ENCODE peak calls at places on chromosomes 5 and 9, in five cellular contexts. One of them, this sample, is unnamed.

GRCh38 chr9:35681341-35682002 is 7.7 kb downstream of the CA9 start:
- DNase-seq in A549: no peak
- DNase-seq in stomach: no peak
- DNase-seq in CD4-positive, CD25-positive, alpha-beta regulatory T cell: no peak
- DNase-seq in colonic mucosa: no peak
- DNase-seq in this sample: no peak

GRCh38 chr9:135343136-135343535 is 136.4 kb upstream of the PPP1R26 start:
- DNase-seq in CD4-positive, CD25-positive, alpha-beta regulatory T cell: no peak
- DNase-seq in colonic mucosa: no peak
- DNase-seq in stomach: no peak
- DNase-seq in A549: no peak
- DNase-seq in this sample: no peak

GRCh38 chr5:148956632-148957385 is 106.1 kb downstream of the SH3TC2 start:
- DNase-seq in A549: no peak
- DNase-seq in CD4-positive, CD25-positive, alpha-beta regulatory T cell: no peak
- DNase-seq in stomach: peak
- DNase-seq in colonic mucosa: peak
- DNase-seq in this sample: no peak

GRCh38 chr9:82780017-82780416 is 282.9 kb downstream of the RASEF start:
- DNase-seq in A549: no peak
- DNase-seq in stomach: no peak
- DNase-seq in colonic mucosa: no peak
- DNase-seq in CD4-positive, CD25-positive, alpha-beta regulatory T cell: no peak
- DNase-seq in this sample: no peak

GRCh38 chr5:8081179-8081578 is 212.2 kb downstream of the MTRR start:
- DNase-seq in A549: no peak
- DNase-seq in stomach: no peak
- DNase-seq in CD4-positive, CD25-positive, alpha-beta regulatory T cell: no peak
- DNase-seq in colonic mucosa: no peak
- DNase-seq in this sample: no peak

GRCh38 chr9:113682297-113682771 is 193.8 kb upstream of the ZNF618 start:
- DNase-seq in stomach: peak
- DNase-seq in colonic mucosa: peak
- DNase-seq in A549: peak
- DNase-seq in CD4-positive, CD25-positive, alpha-beta regulatory T cell: peak
- DNase-seq in this sample: peak

GRCh38 chr5:157463621-157464407 is 3.8 kb downstream of the NIPAL4 start:
- DNase-seq in A549: peak
- DNase-seq in colonic mucosa: no peak
- DNase-seq in stomach: no peak
- DNase-seq in CD4-positive, CD25-positive, alpha-beta regulatory T cell: no peak
- DNase-seq in this sample: no peak

GRCh38 chr9:123548749-123549545 is 192.9 kb downstream of the CRB2 start:
- DNase-seq in stomach: no peak
- DNase-seq in CD4-positive, CD25-positive, alpha-beta regulatory T cell: no peak
- DNase-seq in colonic mucosa: no peak
- DNase-seq in A549: no peak
- DNase-seq in this sample: no peak

GRCh38 chr5:84290161-84290560 is 94.5 kb downstream of the EDIL3 start:
- DNase-seq in stomach: no peak
- DNase-seq in A549: peak
- DNase-seq in CD4-positive, CD25-positive, alpha-beta regulatory T cell: no peak
- DNase-seq in colonic mucosa: no peak
- DNase-seq in this sample: no peak

GRCh38 chr5:149611327-149611726 is 30.0 kb downstream of the ARHGEF37 start:
- DNase-seq in A549: no peak
- DNase-seq in stomach: no peak
- DNase-seq in colonic mucosa: peak
- DNase-seq in CD4-positive, CD25-positive, alpha-beta regulatory T cell: no peak
- DNase-seq in this sample: no peak

GRCh38 chr9:100674419-100675122 is 96.7 kb downstream of the CAVIN4 start:
- DNase-seq in CD4-positive, CD25-positive, alpha-beta regulatory T cell: no peak
- DNase-seq in stomach: no peak
- DNase-seq in colonic mucosa: no peak
- DNase-seq in A549: no peak
- DNase-seq in this sample: no peak

GRCh38 chr5:177036921-177037320 is 14.4 kb downstream of the ZNF346 start:
- DNase-seq in colonic mucosa: no peak
- DNase-seq in CD4-positive, CD25-positive, alpha-beta regulatory T cell: no peak
- DNase-seq in stomach: no peak
- DNase-seq in A549: no peak
- DNase-seq in this sample: no peak

GRCh38 chr5:95087819-95088317 is 197.0 kb downstream of the MCTP1 start:
- DNase-seq in CD4-positive, CD25-positive, alpha-beta regulatory T cell: no peak
- DNase-seq in colonic mucosa: no peak
- DNase-seq in stomach: no peak
- DNase-seq in A549: no peak
- DNase-seq in this sample: no peak

GRCh38 chr5:149886697-149887470 is 57.7 kb downstream of the PDE6A start:
- DNase-seq in CD4-positive, CD25-positive, alpha-beta regulatory T cell: no peak
- DNase-seq in colonic mucosa: no peak
- DNase-seq in A549: no peak
- DNase-seq in stomach: no peak
- DNase-seq in this sample: no peak

GRCh38 chr5:57468481-57469165 is 14.0 kb downstream of the ACTBL2 start:
- DNase-seq in stomach: no peak
- DNase-seq in colonic mucosa: no peak
- DNase-seq in A549: no peak
- DNase-seq in CD4-positive, CD25-positive, alpha-beta regulatory T cell: no peak
- DNase-seq in this sample: no peak

GRCh38 chr5:84113246-84114118 is 271.2 kb downstream of the EDIL3 start:
- DNase-seq in stomach: no peak
- DNase-seq in CD4-positive, CD25-positive, alpha-beta regulatory T cell: no peak
- DNase-seq in A549: no peak
- DNase-seq in colonic mucosa: no peak
- DNase-seq in this sample: no peak

GRCh38 chr5:83162598-83162997 is 85.3 kb downstream of the XRCC4 start:
- DNase-seq in CD4-positive, CD25-positive, alpha-beta regulatory T cell: no peak
- DNase-seq in colonic mucosa: no peak
- DNase-seq in stomach: no peak
- DNase-seq in A549: no peak
- DNase-seq in this sample: no peak

GRCh38 chr9:133693703-133694529 is 44.2 kb downstream of the SARDH start:
- DNase-seq in CD4-positive, CD25-positive, alpha-beta regulatory T cell: no peak
- DNase-seq in stomach: no peak
- DNase-seq in colonic mucosa: no peak
- DNase-seq in A549: no peak
- DNase-seq in this sample: no peak

GRCh38 chr5:149240354-149240998 is 31.2 kb upstream of the AFAP1L1 start:
- DNase-seq in CD4-positive, CD25-positive, alpha-beta regulatory T cell: peak
- DNase-seq in colonic mucosa: peak
- DNase-seq in stomach: peak
- DNase-seq in A549: no peak
- DNase-seq in this sample: no peak

GRCh38 chr5:23367863-23368262 is 139.5 kb upstream of the PRDM9 start:
- DNase-seq in colonic mucosa: no peak
- DNase-seq in stomach: no peak
- DNase-seq in CD4-positive, CD25-positive, alpha-beta regulatory T cell: no peak
- DNase-seq in A549: no peak
- DNase-seq in this sample: no peak

GRCh38 chr5:137728048-137728447 is 7.8 kb downstream of the KLHL3 start:
- DNase-seq in stomach: no peak
- DNase-seq in colonic mucosa: no peak
- DNase-seq in A549: no peak
- DNase-seq in CD4-positive, CD25-positive, alpha-beta regulatory T cell: no peak
- DNase-seq in this sample: no peak

GRCh38 chr5:31095796-31096195 is 97.7 kb upstream of the CDH6 start:
- DNase-seq in CD4-positive, CD25-positive, alpha-beta regulatory T cell: no peak
- DNase-seq in stomach: no peak
- DNase-seq in A549: no peak
- DNase-seq in colonic mucosa: no peak
- DNase-seq in this sample: no peak

GRCh38 chr5:168346417-168346816 is 55.0 kb downstream of the WWC1 start:
- DNase-seq in CD4-positive, CD25-positive, alpha-beta regulatory T cell: no peak
- DNase-seq in colonic mucosa: peak
- DNase-seq in stomach: peak
- DNase-seq in A549: no peak
- DNase-seq in this sample: no peak

GRCh38 chr5:172866802-172867748 is 33.0 kb downstream of the ERGIC1 start:
- DNase-seq in A549: no peak
- DNase-seq in CD4-positive, CD25-positive, alpha-beta regulatory T cell: no peak
- DNase-seq in colonic mucosa: no peak
- DNase-seq in stomach: peak
- DNase-seq in this sample: peak

GRCh38 chr9:19875291-19875910 is 86.6 kb upstream of the SLC24A2 start:
- DNase-seq in stomach: no peak
- DNase-seq in A549: no peak
- DNase-seq in colonic mucosa: no peak
- DNase-seq in CD4-positive, CD25-positive, alpha-beta regulatory T cell: no peak
- DNase-seq in this sample: no peak

GRCh38 chr9:100595391-100596199 is 17.7 kb downstream of the CAVIN4 start:
- DNase-seq in colonic mucosa: peak
- DNase-seq in A549: peak
- DNase-seq in CD4-positive, CD25-positive, alpha-beta regulatory T cell: peak
- DNase-seq in stomach: no peak
- DNase-seq in this sample: no peak

GRCh38 chr5:14879985-14880589 is 8.5 kb upstream of the ANKH start:
- DNase-seq in A549: no peak
- DNase-seq in colonic mucosa: no peak
- DNase-seq in stomach: no peak
- DNase-seq in CD4-positive, CD25-positive, alpha-beta regulatory T cell: no peak
- DNase-seq in this sample: no peak

GRCh38 chr9:119420263-119420662 is 51.0 kb upstream of the BRINP1 start:
- DNase-seq in colonic mucosa: no peak
- DNase-seq in stomach: no peak
- DNase-seq in A549: no peak
- DNase-seq in CD4-positive, CD25-positive, alpha-beta regulatory T cell: no peak
- DNase-seq in this sample: no peak

GRCh38 chr9:129676287-129676686 is 10.8 kb downstream of the PRRX2 start:
- DNase-seq in stomach: no peak
- DNase-seq in A549: no peak
- DNase-seq in colonic mucosa: no peak
- DNase-seq in CD4-positive, CD25-positive, alpha-beta regulatory T cell: no peak
- DNase-seq in this sample: no peak

GRCh38 chr9:129675656-129676055 is 10.2 kb downstream of the PRRX2 start:
- DNase-seq in CD4-positive, CD25-positive, alpha-beta regulatory T cell: no peak
- DNase-seq in stomach: no peak
- DNase-seq in colonic mucosa: no peak
- DNase-seq in A549: no peak
- DNase-seq in this sample: no peak

GRCh38 chr9:129678844-129679243 is 13.4 kb downstream of the PRRX2 start:
- DNase-seq in stomach: no peak
- DNase-seq in colonic mucosa: no peak
- DNase-seq in CD4-positive, CD25-positive, alpha-beta regulatory T cell: no peak
- DNase-seq in A549: no peak
- DNase-seq in this sample: peak

GRCh38 chr9:129677456-129677855 is 12.0 kb downstream of the PRRX2 start:
- DNase-seq in A549: no peak
- DNase-seq in CD4-positive, CD25-positive, alpha-beta regulatory T cell: no peak
- DNase-seq in stomach: no peak
- DNase-seq in colonic mucosa: no peak
- DNase-seq in this sample: no peak

GRCh38 chr9:129676970-129677369 is 11.5 kb downstream of the PRRX2 start:
- DNase-seq in colonic mucosa: no peak
- DNase-seq in A549: no peak
- DNase-seq in stomach: no peak
- DNase-seq in CD4-positive, CD25-positive, alpha-beta regulatory T cell: no peak
- DNase-seq in this sample: peak
- H3K4me3 ChIP-seq in colonic mucosa: no peak
- H3K4me3 ChIP-seq in A549: no peak
- H3K4me3 ChIP-seq in stomach: no peak
- H3K4me3 ChIP-seq in CD4-positive, CD25-positive, alpha-beta regulatory T cell: no peak
- H3K4me3 ChIP-seq in this sample: no peak

GRCh38 chr9:129109952-129110739 is 447 bp downstream of the CRAT start:
- DNase-seq in CD4-positive, CD25-positive, alpha-beta regulatory T cell: peak
- DNase-seq in A549: peak
- DNase-seq in stomach: no peak
- DNase-seq in colonic mucosa: peak
- DNase-seq in this sample: peak

GRCh38 chr9:129107651-129108050 is 2.9 kb downstream of the CRAT start:
- DNase-seq in CD4-positive, CD25-positive, alpha-beta regulatory T cell: no peak
- DNase-seq in A549: no peak
- DNase-seq in stomach: no peak
- DNase-seq in colonic mucosa: no peak
- DNase-seq in this sample: no peak

GRCh38 chr9:129109504-129109903 is 1.1 kb downstream of the CRAT start:
- DNase-seq in CD4-positive, CD25-positive, alpha-beta regulatory T cell: peak
- DNase-seq in colonic mucosa: peak
- DNase-seq in A549: peak
- DNase-seq in stomach: no peak
- DNase-seq in this sample: no peak

GRCh38 chr9:129108083-129108804 is 2.3 kb downstream of the CRAT start:
- DNase-seq in CD4-positive, CD25-positive, alpha-beta regulatory T cell: no peak
- DNase-seq in colonic mucosa: no peak
- DNase-seq in stomach: no peak
- DNase-seq in A549: no peak
- DNase-seq in this sample: no peak

DNA sequence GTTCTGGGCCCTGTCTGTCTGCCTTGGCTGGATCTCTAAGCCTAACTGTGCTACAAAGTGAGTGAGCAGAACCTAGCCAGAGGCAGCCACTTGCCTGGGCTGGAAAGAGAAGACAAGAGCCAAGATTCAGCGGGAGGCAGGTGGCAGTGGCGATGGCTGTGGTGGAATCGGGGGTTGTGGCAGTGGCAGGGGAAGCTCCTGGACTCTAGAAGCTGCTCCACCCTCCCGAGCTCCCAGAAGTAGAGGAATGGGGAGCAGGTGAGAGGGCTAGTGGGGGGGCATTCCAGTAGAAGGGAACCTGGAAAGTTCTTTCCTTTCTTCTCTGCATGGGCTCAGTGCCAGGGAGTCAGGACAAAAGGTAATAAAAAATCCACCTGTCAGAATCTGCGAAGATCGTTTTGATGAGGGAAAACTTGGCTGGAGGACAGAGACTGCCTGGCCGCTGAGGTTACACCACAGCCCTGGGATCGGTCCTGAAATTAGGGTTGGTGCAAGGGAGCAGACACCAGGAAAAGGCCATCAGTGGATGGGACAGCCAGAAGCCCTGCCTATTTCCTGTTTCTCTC is 1.7 kb downstream of the CRAT start:
- DNase-seq in A549: no peak
- DNase-seq in stomach: no peak
- DNase-seq in CD4-positive, CD25-positive, alpha-beta regulatory T cell: no peak
- DNase-seq in colonic mucosa: peak
- DNase-seq in this sample: no peak
- H3K4me3 ChIP-seq in A549: no peak
- H3K4me3 ChIP-seq in stomach: no peak
- H3K4me3 ChIP-seq in CD4-positive, CD25-positive, alpha-beta regulatory T cell: no peak
- H3K4me3 ChIP-seq in colonic mucosa: no peak
- H3K4me3 ChIP-seq in this sample: peak

GRCh38 chr5:76838481-76839261 is 11.1 kb upstream of the S100Z start:
- DNase-seq in CD4-positive, CD25-positive, alpha-beta regulatory T cell: no peak
- DNase-seq in colonic mucosa: peak
- DNase-seq in stomach: no peak
- DNase-seq in A549: peak
- DNase-seq in this sample: no peak
- H3K4me3 ChIP-seq in CD4-positive, CD25-positive, alpha-beta regulatory T cell: no peak
- H3K4me3 ChIP-seq in colonic mucosa: no peak
- H3K4me3 ChIP-seq in stomach: no peak
- H3K4me3 ChIP-seq in A549: no peak
- H3K4me3 ChIP-seq in this sample: no peak

DNA sequence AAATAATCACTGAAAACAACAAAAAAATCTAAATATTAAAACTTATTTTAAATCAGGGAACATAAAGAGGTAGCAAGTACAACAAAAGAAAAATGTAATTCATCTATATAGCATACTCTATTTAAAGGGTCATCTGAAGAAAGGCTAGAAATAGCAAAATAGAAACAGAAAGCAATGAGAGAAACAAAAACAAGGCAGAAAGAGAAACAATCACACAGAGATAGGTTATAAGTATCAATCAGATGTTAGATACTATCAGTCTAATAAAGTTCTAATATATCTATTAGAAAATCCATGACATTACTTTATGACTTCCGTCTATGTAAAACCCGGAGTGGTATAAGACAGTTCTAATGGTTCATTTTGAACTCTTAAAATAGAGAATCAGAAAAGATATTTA is 16.0 kb downstream of the RICTOR start:
- DNase-seq in stomach: no peak
- DNase-seq in colonic mucosa: no peak
- DNase-seq in A549: no peak
- DNase-seq in CD4-positive, CD25-positive, alpha-beta regulatory T cell: peak
- DNase-seq in this sample: no peak
- H3K4me3 ChIP-seq in stomach: peak
- H3K4me3 ChIP-seq in colonic mucosa: no peak
- H3K4me3 ChIP-seq in A549: peak
- H3K4me3 ChIP-seq in CD4-positive, CD25-positive, alpha-beta regulatory T cell: peak
- H3K4me3 ChIP-seq in this sample: peak